ENCODE peak calls at places on chromosomes 7 and 10, in nine cellular contexts. One of them, this sample, is unnamed.

GRCh38 chr10:533186-533585 is 156.3 kb downstream of the DIP2C start:
- DNase-seq in A549: no peak
- DNase-seq in H54: no peak
- DNase-seq in esophagus muscularis mucosa: no peak
- DNase-seq in IMR-90: no peak
- DNase-seq in thyroid gland: no peak
- DNase-seq in H1: no peak
- DNase-seq in lower leg skin: no peak
- DNase-seq in ovary: peak; percentile 30
- DNase-seq in this sample: no peak

GRCh38 chr10:112741830-112742402 is 208.1 kb upstream of the TCF7L2 start:
- DNase-seq in thyroid gland: no peak
- DNase-seq in lower leg skin: no peak
- DNase-seq in A549: peak; percentile 31
- DNase-seq in ovary: no peak
- DNase-seq in H54: no peak
- DNase-seq in H1: no peak
- DNase-seq in esophagus muscularis mucosa: no peak
- DNase-seq in IMR-90: no peak
- DNase-seq in this sample: no peak

GRCh38 chr10:124892031-124892430 is 49.9 kb upstream of the ZRANB1 start:
- DNase-seq in esophagus muscularis mucosa: no peak
- DNase-seq in ovary: no peak
- DNase-seq in H1: no peak
- DNase-seq in IMR-90: no peak
- DNase-seq in H54: no peak
- DNase-seq in A549: no peak
- DNase-seq in lower leg skin: peak; percentile 20
- DNase-seq in thyroid gland: no peak
- DNase-seq in this sample: no peak

GRCh38 chr10:61179734-61180133 is 235.7 kb upstream of the RHOBTB1 start:
- DNase-seq in ovary: no peak
- DNase-seq in esophagus muscularis mucosa: no peak
- DNase-seq in IMR-90: no peak
- DNase-seq in lower leg skin: no peak
- DNase-seq in A549: no peak
- DNase-seq in thyroid gland: no peak
- DNase-seq in H54: no peak
- DNase-seq in H1: no peak
- DNase-seq in this sample: no peak

GRCh38 chr10:12042409-12042796 is 206 bp downstream of the UPF2 start:
- DNase-seq in A549: no peak
- DNase-seq in esophagus muscularis mucosa: no peak
- DNase-seq in IMR-90: peak; percentile 3
- DNase-seq in lower leg skin: peak; percentile 92
- DNase-seq in thyroid gland: peak; percentile 24
- DNase-seq in H54: peak; percentile 7
- DNase-seq in H1: no peak
- DNase-seq in ovary: peak; percentile 77
- DNase-seq in this sample: peak; percentile 64

GRCh38 chr7:70072220-70072619 is 473.9 kb downstream of the AUTS2 start:
- DNase-seq in thyroid gland: no peak
- DNase-seq in lower leg skin: no peak
- DNase-seq in esophagus muscularis mucosa: no peak
- DNase-seq in H1: no peak
- DNase-seq in H54: no peak
- DNase-seq in IMR-90: peak; percentile 3
- DNase-seq in ovary: no peak
- DNase-seq in A549: no peak
- DNase-seq in this sample: no peak

GRCh38 chr10:114869500-114869899 is 47.9 kb downstream of the FHIP2A start:
- DNase-seq in H1: no peak
- DNase-seq in H54: no peak
- DNase-seq in thyroid gland: no peak
- DNase-seq in IMR-90: peak; percentile 87
- DNase-seq in lower leg skin: no peak
- DNase-seq in ovary: no peak
- DNase-seq in A549: no peak
- DNase-seq in esophagus muscularis mucosa: no peak
- DNase-seq in this sample: no peak

GRCh38 chr10:61815505-61815904 is 86.0 kb upstream of the ARID5B start:
- DNase-seq in IMR-90: no peak
- DNase-seq in lower leg skin: no peak
- DNase-seq in H54: no peak
- DNase-seq in ovary: no peak
- DNase-seq in thyroid gland: no peak
- DNase-seq in A549: no peak
- DNase-seq in esophagus muscularis mucosa: no peak
- DNase-seq in H1: no peak
- DNase-seq in this sample: no peak

GRCh38 chr10:125284875-125285597 is 124.7 kb upstream of the CTBP2 start:
- DNase-seq in A549: peak; percentile 12
- DNase-seq in ovary: no peak
- DNase-seq in lower leg skin: no peak
- DNase-seq in H1: no peak
- DNase-seq in H54: no peak
- DNase-seq in thyroid gland: no peak
- DNase-seq in esophagus muscularis mucosa: peak; percentile 39
- DNase-seq in IMR-90: peak; percentile 8
- DNase-seq in this sample: no peak

GRCh38 chr7:100472121-100472851 is 6.7 kb downstream of the TSC22D4 start:
- DNase-seq in thyroid gland: no peak
- DNase-seq in esophagus muscularis mucosa: no peak
- DNase-seq in ovary: no peak
- DNase-seq in H1: no peak
- DNase-seq in A549: no peak
- DNase-seq in IMR-90: no peak
- DNase-seq in H54: no peak
- DNase-seq in lower leg skin: no peak
- DNase-seq in this sample: no peak

GRCh38 chr7:158270856-158271413 is 316.7 kb downstream of the PTPRN2 start:
- DNase-seq in lower leg skin: peak; percentile 23
- DNase-seq in H1: no peak
- DNase-seq in thyroid gland: no peak
- DNase-seq in A549: no peak
- DNase-seq in IMR-90: no peak
- DNase-seq in H54: no peak
- DNase-seq in ovary: no peak
- DNase-seq in esophagus muscularis mucosa: no peak
- DNase-seq in this sample: no peak

GRCh38 chr10:120012133-120012405 is 119.5 kb downstream of the SEC23IP start:
- DNase-seq in ovary: no peak
- DNase-seq in lower leg skin: no peak
- DNase-seq in H54: no peak
- DNase-seq in thyroid gland: no peak
- DNase-seq in esophagus muscularis mucosa: peak; percentile 85
- DNase-seq in IMR-90: no peak
- DNase-seq in A549: no peak
- DNase-seq in H1: no peak
- DNase-seq in this sample: no peak

GRCh38 chr10:79994556-79994955 is 45.7 kb upstream of the SFTPD start:
- DNase-seq in H54: no peak
- DNase-seq in thyroid gland: no peak
- DNase-seq in ovary: no peak
- DNase-seq in esophagus muscularis mucosa: no peak
- DNase-seq in lower leg skin: no peak
- DNase-seq in IMR-90: no peak
- DNase-seq in H1: no peak
- DNase-seq in A549: no peak
- DNase-seq in this sample: no peak

DNA sequence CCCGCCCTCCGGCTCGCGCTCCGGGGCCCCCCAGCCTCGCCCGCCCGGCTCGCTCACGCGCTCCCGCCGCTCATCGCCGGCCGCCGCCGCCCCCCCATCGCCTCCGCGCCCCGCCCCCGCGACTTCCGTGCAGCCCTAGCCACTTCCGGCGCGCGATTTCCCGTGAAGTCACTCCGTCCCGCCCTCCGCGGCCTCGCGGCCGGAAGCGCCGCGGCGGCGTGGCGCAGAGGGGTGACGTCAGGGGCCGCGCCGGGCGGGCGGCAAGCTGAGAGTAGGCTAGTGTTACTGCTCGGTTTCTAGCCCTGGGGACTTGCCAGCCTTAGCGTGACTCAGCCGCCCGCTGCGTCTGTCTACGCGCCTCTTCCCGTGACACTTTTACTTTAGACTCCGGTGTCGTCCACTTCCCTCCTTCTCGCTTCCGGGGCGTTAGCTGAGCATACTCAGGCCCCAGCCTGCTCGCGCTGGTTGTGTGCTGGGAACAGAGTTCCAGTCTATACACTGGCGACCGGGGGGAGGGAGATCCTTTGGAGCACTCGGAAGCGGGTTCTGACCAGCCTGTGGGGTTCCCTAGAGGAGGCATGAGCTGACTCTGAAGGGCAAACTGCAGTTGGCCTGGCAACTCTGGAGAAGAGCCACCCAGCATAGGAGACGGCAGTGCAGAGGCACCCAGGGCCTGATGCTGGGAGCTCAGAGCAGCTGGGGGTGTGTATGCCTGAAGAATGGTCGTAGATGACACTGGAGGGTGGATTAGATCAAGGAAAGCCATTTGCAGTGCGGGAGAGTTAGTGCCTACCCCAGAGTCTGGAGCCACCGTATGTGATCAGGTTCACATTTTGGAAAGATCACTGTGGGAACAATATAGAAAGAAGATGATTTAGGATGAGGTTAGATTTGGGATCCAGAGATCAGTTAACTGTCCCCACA is at the start of gene PURB:
- DNase-seq in esophagus muscularis mucosa: peak; percentile 98
- DNase-seq in lower leg skin: peak; percentile 98
- DNase-seq in A549: peak; percentile 94
- DNase-seq in H1: peak; percentile 94
- DNase-seq in thyroid gland: peak; percentile 94
- DNase-seq in IMR-90: peak; percentile 98
- DNase-seq in ovary: peak; percentile 96
- DNase-seq in H54: peak; percentile 99
- DNase-seq in this sample: peak; percentile 98
- TF ChIP-seq POLR2A in esophagus muscularis mucosa: peak; percentile 96
- TF ChIP-seq POLR2A in lower leg skin: peak; percentile 92
- TF ChIP-seq POLR2A in A549: peak; percentile 70
- TF ChIP-seq POLR2A in H1: peak; percentile 87
- TF ChIP-seq POLR2A in thyroid gland: peak; percentile 74
- TF ChIP-seq POLR2A in IMR-90: peak; percentile 90
- TF ChIP-seq POLR2A in ovary: peak; percentile 97
- TF ChIP-seq POLR2A in H54: peak; percentile 81
- TF ChIP-seq POLR2A in this sample: peak; percentile 99

DNA sequence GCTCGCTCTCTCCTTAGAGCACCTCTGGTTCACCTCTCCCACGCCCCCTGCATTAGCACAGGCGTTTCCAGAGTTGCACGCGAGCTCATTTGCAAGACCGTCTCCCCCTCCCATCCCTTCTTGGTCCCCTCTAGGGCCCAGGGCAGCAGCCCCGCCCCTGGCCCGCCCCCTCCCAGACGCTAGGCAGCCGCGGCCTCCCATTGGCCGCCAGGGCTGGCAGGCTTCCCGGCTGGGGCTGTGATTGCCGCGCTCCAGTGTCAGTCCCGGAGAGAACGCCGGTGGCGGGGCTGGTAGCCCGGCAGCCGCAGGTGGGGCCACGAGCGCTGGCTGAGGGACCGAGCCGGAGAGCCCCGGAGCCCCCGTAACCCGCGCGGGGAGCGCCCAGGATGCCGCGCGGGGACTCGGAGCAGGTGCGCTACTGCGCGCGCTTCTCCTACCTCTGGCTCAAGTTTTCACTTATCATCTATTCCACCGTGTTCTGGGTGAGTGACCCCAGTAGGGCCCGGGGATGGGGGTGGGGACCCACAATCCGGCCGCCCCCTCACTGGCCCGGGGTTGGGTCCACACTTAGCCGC is at the start of gene TSPAN15:
- DNase-seq in ovary: peak; percentile 80
- DNase-seq in H54: peak; percentile 72
- DNase-seq in A549: peak; percentile 94
- DNase-seq in esophagus muscularis mucosa: no peak
- DNase-seq in IMR-90: peak; percentile 46
- DNase-seq in lower leg skin: peak; percentile 96
- DNase-seq in H1: peak; percentile 91
- DNase-seq in thyroid gland: peak; percentile 94
- DNase-seq in this sample: peak; percentile 37
- TF ChIP-seq POLR2A in ovary: no peak
- TF ChIP-seq POLR2A in H54: no peak
- TF ChIP-seq POLR2A in A549: peak; percentile 39
- TF ChIP-seq POLR2A in esophagus muscularis mucosa: no peak
- TF ChIP-seq POLR2A in IMR-90: no peak
- TF ChIP-seq POLR2A in lower leg skin: no peak
- TF ChIP-seq POLR2A in H1: no peak
- TF ChIP-seq POLR2A in thyroid gland: no peak
- TF ChIP-seq POLR2A in this sample: no peak

DNA sequence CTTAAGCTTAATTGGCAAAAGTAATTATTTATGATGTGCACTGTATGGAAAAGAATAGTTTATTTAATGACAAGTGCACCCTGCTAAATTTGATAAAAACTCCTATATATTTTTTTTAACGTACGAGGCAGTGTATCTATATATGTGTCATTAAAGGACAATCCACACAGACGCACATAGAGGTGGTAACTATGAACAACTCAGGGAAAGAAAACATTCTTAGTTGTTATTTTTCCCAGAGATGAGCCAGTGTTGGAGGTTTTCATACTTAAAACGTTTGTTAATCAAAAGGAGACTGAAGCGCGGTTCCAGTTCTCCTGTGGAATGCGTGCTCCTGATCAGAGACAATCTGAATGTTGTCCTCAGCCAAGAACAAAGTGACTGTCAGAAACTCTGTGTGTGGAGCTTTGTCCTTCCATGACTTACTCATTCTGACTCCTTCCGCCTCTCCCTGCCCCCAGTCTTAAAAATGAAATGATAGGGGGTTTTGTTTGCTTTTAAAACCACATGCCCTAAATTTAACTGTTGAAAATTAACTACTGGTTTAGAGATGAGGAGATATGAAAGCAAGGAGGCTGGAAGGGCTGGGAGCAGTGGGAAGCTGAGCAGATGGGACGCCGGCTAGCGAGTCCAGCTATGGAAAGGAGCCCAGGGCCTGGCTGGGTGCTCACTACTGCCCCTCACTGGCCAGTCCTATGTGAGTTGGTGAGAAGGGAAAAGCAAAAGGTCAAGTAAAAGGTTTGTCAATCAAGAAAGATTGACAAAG is 99.6 kb downstream of the SVIL start:
- DNase-seq in H54: peak; percentile 53
- DNase-seq in esophagus muscularis mucosa: no peak
- DNase-seq in ovary: peak; percentile 67
- DNase-seq in H1: peak; percentile 87
- DNase-seq in lower leg skin: peak; percentile 81
- DNase-seq in thyroid gland: peak; percentile 30
- DNase-seq in A549: peak; percentile 80
- DNase-seq in IMR-90: peak; percentile 88
- DNase-seq in this sample: no peak
- TF ChIP-seq POLR2A in H54: no peak
- TF ChIP-seq POLR2A in esophagus muscularis mucosa: no peak
- TF ChIP-seq POLR2A in ovary: no peak
- TF ChIP-seq POLR2A in H1: no peak
- TF ChIP-seq POLR2A in lower leg skin: no peak
- TF ChIP-seq POLR2A in thyroid gland: no peak
- TF ChIP-seq POLR2A in A549: no peak
- TF ChIP-seq POLR2A in IMR-90: peak; percentile 40
- TF ChIP-seq POLR2A in this sample: no peak

DNA sequence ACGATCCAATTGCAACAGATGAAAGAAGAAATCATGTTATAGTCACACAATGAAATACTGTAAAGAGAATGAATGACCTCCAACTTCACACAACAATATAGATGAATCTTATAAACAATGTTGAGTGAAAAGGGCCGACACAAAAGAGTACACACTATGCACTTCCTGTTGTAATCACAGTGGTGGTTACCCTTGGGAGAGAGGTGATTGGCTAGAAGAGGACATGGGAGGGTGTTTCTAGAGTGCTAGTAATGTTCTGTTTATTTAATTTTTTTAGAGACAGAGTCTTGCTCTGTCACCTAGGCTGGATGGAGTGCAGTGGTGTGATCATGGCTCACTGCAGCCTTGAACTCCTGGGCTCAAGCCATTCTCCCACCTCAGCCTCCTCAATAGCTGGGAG is 82.5 kb downstream of the NDUFB2 start:
- DNase-seq in H1: no peak
- DNase-seq in ovary: no peak
- DNase-seq in lower leg skin: no peak
- DNase-seq in thyroid gland: no peak
- DNase-seq in A549: no peak
- DNase-seq in IMR-90: no peak
- DNase-seq in H54: no peak
- DNase-seq in esophagus muscularis mucosa: no peak
- DNase-seq in this sample: no peak
- TF ChIP-seq POLR2A in H1: no peak
- TF ChIP-seq POLR2A in ovary: no peak
- TF ChIP-seq POLR2A in lower leg skin: no peak
- TF ChIP-seq POLR2A in thyroid gland: no peak
- TF ChIP-seq POLR2A in A549: no peak
- TF ChIP-seq POLR2A in IMR-90: no peak
- TF ChIP-seq POLR2A in H54: no peak
- TF ChIP-seq POLR2A in esophagus muscularis mucosa: no peak
- TF ChIP-seq POLR2A in this sample: no peak